ENCODE peak calls at places on chromosomes 3 and 15, in seven cellular contexts. K is fibroblast of villous mesenchyme, Q is WTC11, Z is PC-9, T is spleen, B is uterus, L is keratinocyte. V is an unnamed sample.

GRCh38 chr3:16906679-16907078 is 21.9 kb downstream of the PLCL2 start:
- DNase-seq in K (peak; percentile 34), Q (no peak), Z (no peak), T (no peak), B (no peak), L (no peak), V (no peak)

GRCh38 chr3:105401691-105402149 is 35.0 kb downstream of the ALCAM start:
- DNase-seq in K (peak; percentile 17), Q (no peak), Z (peak; percentile 75), T (no peak), B (no peak), L (no peak), V (no peak)

GRCh38 chr3:55601366-55602080 is 114.4 kb upstream of the WNT5A start:
- DNase-seq in K (no peak), Q (no peak), Z (no peak), T (no peak), B (no peak), L (no peak), V (peak; percentile 51)

GRCh38 chr15:62951481-62951880 is 91.1 kb upstream of the TPM1 start:
- DNase-seq in K (no peak), Q (no peak), Z (no peak), T (no peak), B (no peak), L (no peak), V (no peak)

GRCh38 chr3:16658933-16659793 is 53.9 kb upstream of the DAZL start:
- DNase-seq in K (no peak), Q (no peak), Z (no peak), T (no peak), B (no peak), L (no peak), V (no peak)

GRCh38 chr3:149553781-149554451 is 79.4 kb downstream of the TM4SF4 start:
- DNase-seq in K (peak; percentile 84), Q (no peak), Z (no peak), T (no peak), B (peak; percentile 64), L (no peak), V (no peak)

GRCh38 chr3:13650210-13651056 is 101.5 kb downstream of the FBLN2 start:
- DNase-seq in K (peak; percentile 61), Q (peak; percentile 97), Z (no peak), T (peak; percentile 95), B (peak; percentile 76), L (no peak), V (peak; percentile 93)

GRCh38 chr15:62389887-62390792 is 225.1 kb upstream of the C2CD4B start:
- DNase-seq in K (peak; percentile 78), Q (peak; percentile 65), Z (peak; percentile 48), T (peak; percentile 91), B (peak; percentile 71), L (no peak), V (peak; percentile 76)

GRCh38 chr3:172142074-172143059 is 103.0 kb downstream of the FNDC3B start:
- DNase-seq in K (peak; percentile 92), Q (no peak), Z (peak; percentile 91), T (no peak), B (no peak), L (no peak), V (no peak)

GRCh38 chr15:78638658-78639314 is 2.2 kb downstream of the CHRNB4 start:
- DNase-seq in K (peak; percentile 45), Q (peak; percentile 91), Z (no peak), T (no peak), B (no peak), L (no peak), V (peak; percentile 87)

GRCh38 chr3:184240384-184241140 is 8.2 kb downstream of the ALG3 start:
- DNase-seq in K (peak; percentile 24), Q (peak; percentile 42), Z (no peak), T (peak; percentile 54), B (no peak), L (no peak), V (peak; percentile 58)

GRCh38 chr15:98018761-98019351 is 58.4 kb downstream of the ARRDC4 start:
- DNase-seq in K (no peak), Q (no peak), Z (no peak), T (no peak), B (no peak), L (no peak), V (no peak)
- TF ChIP-seq CTCF in K (no peak), Q (no peak), Z (no peak), T (no peak), B (no peak), L (no peak), V (no peak)

GRCh38 chr15:60479361-60479684 is 381 bp upstream of the ICE2 start:
- DNase-seq in K (no peak), Q (no peak), Z (no peak), T (no peak), B (no peak), L (no peak), V (no peak)

GRCh38 chr15:60477991-60478632 is 830 bp downstream of the ICE2 start:
- DNase-seq in K (peak; percentile 39), Q (no peak), Z (no peak), T (no peak), B (no peak), L (no peak), V (no peak)

GRCh38 chr15:60479711-60480110 is 769 bp upstream of the ICE2 start:
- DNase-seq in K (no peak), Q (no peak), Z (no peak), T (no peak), B (no peak), L (no peak), V (no peak)

GRCh38 chr15:60480149-60480548 is 1.2 kb upstream of the ICE2 start:
- DNase-seq in K (no peak), Q (no peak), Z (no peak), T (no peak), B (no peak), L (no peak), V (no peak)

GRCh38 chr15:60478633-60479360 is at the start of gene ICE2:
- DNase-seq in K (peak; percentile 96), Q (peak; percentile 95), Z (peak; percentile 76), T (peak; percentile 99), B (peak; percentile 94), L (peak; percentile 60), V (peak; percentile 93)
- TF ChIP-seq CTCF in K (no peak), Q (no peak), Z (no peak), T (no peak), B (no peak), L (no peak), V (no peak)

GRCh38 chr15:50108446-50108845 is 10.6 kb downstream of the ATP8B4 start:
- DNase-seq in K (no peak), Q (no peak), Z (no peak), T (no peak), B (no peak), L (no peak), V (no peak)

GRCh38 chr15:50109086-50109987 is 9.7 kb downstream of the ATP8B4 start:
- DNase-seq in K (no peak), Q (no peak), Z (no peak), T (no peak), B (no peak), L (no peak), V (no peak)

GRCh38 chr15:50106438-50106837 is 12.6 kb downstream of the ATP8B4 start:
- DNase-seq in K (no peak), Q (no peak), Z (no peak), T (no peak), B (no peak), L (no peak), V (no peak)

GRCh38 chr15:50107591-50108408 is 11.2 kb downstream of the ATP8B4 start:
- DNase-seq in K (no peak), Q (no peak), Z (no peak), T (peak; percentile 76), B (no peak), L (no peak), V (no peak)

GRCh38 chr15:50107157-50107556 is 11.9 kb downstream of the ATP8B4 start:
- DNase-seq in K (no peak), Q (no peak), Z (no peak), T (no peak), B (no peak), L (no peak), V (no peak)
- TF ChIP-seq CTCF in K (no peak), Q (no peak), Z (no peak), T (no peak), B (no peak), L (no peak), V (no peak)

DNA sequence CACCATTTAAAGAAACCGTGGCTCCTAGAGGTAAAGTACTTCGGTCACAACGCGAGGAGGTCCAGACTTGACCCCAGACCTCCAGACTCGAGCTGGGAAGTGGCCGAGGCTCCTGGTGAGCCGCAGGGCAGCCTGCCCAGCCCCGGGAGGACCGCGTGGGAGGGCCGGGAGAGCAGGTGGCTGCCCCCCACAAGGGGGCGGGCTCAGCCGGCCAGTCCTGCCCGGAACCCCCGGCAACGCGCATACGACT is at the start of gene SLC27A2:
- DNase-seq in K (peak; percentile 6), Q (peak; percentile 79), Z (peak; percentile 43), T (no peak), B (no peak), L (no peak), V (no peak)
- TF ChIP-seq CTCF in K (peak; percentile 26), Q (peak; percentile 34), Z (peak; percentile 53), T (no peak), B (no peak), L (peak; percentile 62), V (peak; percentile 49)

DNA sequence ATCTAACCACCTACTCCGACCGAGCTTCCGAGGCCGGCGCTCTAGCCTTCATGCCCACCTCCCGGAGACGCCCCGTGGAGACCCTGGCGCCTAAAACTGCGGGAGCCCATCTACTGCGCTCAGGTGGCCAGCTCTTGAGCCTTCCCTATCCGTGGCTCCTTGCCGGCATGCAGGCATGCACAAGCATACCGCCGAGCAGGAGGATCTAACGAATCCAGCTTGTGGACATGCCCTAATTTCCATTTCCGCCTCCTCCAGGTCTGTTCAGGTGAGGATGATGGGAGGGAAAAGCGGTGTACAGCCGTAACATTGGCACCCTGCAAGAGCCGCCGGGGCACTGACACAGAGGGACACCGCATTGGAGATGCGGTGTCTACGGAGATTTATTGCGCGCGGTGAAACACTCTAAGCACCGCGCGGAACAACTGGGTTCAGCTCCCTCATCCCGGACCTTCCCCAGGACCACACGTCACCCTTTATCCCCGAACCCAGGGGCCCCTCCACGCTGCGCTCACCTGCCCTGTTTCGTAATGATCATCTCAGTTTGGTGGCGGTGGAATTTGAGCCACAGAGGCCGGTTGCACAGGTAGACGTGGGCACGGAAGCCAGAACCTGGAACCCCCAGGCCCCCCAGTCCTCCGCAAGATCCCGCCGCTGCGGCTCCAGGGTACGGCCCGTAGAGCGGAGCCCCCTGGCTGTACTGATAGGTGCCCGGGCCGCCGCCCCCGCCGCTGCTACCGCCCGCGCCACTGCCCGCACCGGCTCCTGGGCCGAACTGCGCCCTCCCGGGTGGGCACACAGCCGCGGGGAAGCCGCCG is 1.0 kb downstream of the EOMES start:
- DNase-seq in K (no peak), Q (peak; percentile 63), Z (no peak), T (peak; percentile 72), B (no peak), L (no peak), V (no peak)
- TF ChIP-seq CTCF in K (no peak), Q (no peak), Z (no peak), T (no peak), B (no peak), L (peak; percentile 75), V (no peak)

DNA sequence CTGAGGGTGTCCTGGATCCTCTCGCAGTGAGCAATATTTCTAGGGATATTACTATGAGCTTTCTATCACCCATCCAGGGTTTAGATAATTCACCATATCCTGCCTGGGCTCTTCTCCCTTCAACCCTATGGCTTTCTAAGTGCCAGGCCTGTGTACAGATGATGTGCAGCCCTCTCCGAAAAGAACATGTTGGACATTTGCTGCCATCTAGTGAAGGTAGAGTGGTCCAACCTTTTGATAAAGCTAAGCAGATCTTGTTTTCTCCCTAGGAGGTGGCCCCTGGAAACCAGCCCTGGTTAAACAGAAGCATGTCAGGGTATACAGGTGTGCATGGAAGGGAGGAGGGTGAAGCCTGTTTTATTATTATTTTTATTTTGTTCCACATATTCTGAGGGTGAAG is 27.9 kb upstream of the SCN10A start:
- DNase-seq in K (peak; percentile 71), Q (no peak), Z (no peak), T (no peak), B (no peak), L (no peak), V (peak; percentile 23)
- TF ChIP-seq CTCF in K (peak; percentile 70), Q (no peak), Z (no peak), T (no peak), B (no peak), L (peak; percentile 53), V (no peak)